ENCODE peak calls at places on chromosomes 7 and 10, in four cellular contexts. B, W, O and K are unnamed samples.

GRCh38 chr10:132940791-132941465 is 1.4 kb downstream of the CFAP46 start:
- DNase-seq in B (no peak), W (no peak), O (no peak), K (no peak)

GRCh38 chr7:1856161-1856965 is 186.3 kb downstream of the ELFN1 start:
- DNase-seq in B (no peak), W (peak; percentile 9), O (peak; percentile 94), K (no peak)

GRCh38 chr10:36671607-36672006 is 453.8 kb upstream of the ANKRD30A start:
- DNase-seq in B (no peak), W (no peak), O (no peak), K (no peak)

GRCh38 chr7:113775401-113775800 is 143.4 kb downstream of the PPP1R3A start:
- DNase-seq in B (no peak), W (no peak), O (no peak), K (no peak)

GRCh38 chr7:22193361-22194016 is 163.5 kb downstream of the RAPGEF5 start:
- DNase-seq in B (no peak), W (peak; percentile 63), O (no peak), K (no peak)

GRCh38 chr10:98582363-98582762 is 135.6 kb upstream of the HPS1 start:
- DNase-seq in B (no peak), W (no peak), O (no peak), K (no peak)

GRCh38 chr7:123748734-123749536 is at the start of gene WASL:
- DNase-seq in B (peak; percentile 81), W (peak; percentile 93), O (peak; percentile 99), K (peak; percentile 41)

GRCh38 chr10:33524966-33525365 is 190.5 kb upstream of the NRP1 start:
- DNase-seq in B (no peak), W (no peak), O (no peak), K (no peak)

GRCh38 chr7:143188994-143189393 is 5.8 kb downstream of the TAS2R39 start:
- DNase-seq in B (no peak), W (no peak), O (no peak), K (no peak)

GRCh38 chr7:82810558-82811259 is 352.0 kb downstream of the PCLO start:
- DNase-seq in B (peak; percentile 18), W (no peak), O (peak; percentile 10), K (no peak)

GRCh38 chr10:28732091-28732490 is 54.8 kb downstream of the BAMBI start:
- DNase-seq in B (no peak), W (no peak), O (peak; percentile 72), K (no peak)

GRCh38 chr7:16926861-16927260 is 45.1 kb upstream of the AGR3 start:
- DNase-seq in B (no peak), W (no peak), O (no peak), K (no peak)

GRCh38 chr10:42973411-42973810 is 103.5 kb upstream of the RET start:
- DNase-seq in B (no peak), W (no peak), O (no peak), K (no peak)

GRCh38 chr10:121848082-121848481 is 79.7 kb downstream of the ATE1 start:
- DNase-seq in B (no peak), W (no peak), O (no peak), K (no peak)

GRCh38 chr10:11425672-11426071 is 185.8 kb downstream of the USP6NL start:
- DNase-seq in B (no peak), W (no peak), O (no peak), K (no peak)

GRCh38 chr10:11429439-11430052 is 181.9 kb downstream of the USP6NL start:
- DNase-seq in B (no peak), W (no peak), O (no peak), K (no peak)

GRCh38 chr10:11424456-11425287 is 186.8 kb downstream of the USP6NL start:
- DNase-seq in B (peak; percentile 39), W (peak; percentile 71), O (peak; percentile 72), K (no peak)

GRCh38 chr10:11430421-11431275 is 180.8 kb downstream of the USP6NL start:
- DNase-seq in B (no peak), W (no peak), O (no peak), K (no peak)

DNA sequence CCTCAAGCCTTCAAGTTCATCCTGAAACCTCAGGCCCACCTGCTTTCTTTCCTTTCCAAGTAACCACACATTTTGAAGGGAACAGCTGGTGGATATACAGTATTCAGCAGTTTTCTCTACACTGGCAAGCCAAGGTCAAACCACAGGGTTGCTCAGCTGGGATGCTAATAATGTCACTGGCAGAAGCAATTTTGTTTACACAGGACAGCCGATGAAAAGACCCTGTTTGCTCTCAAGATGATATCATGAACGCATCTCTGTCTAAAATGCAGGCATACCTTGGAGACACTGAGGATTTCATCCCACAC is 186.2 kb downstream of the USP6NL start:
- DNase-seq in B (no peak), W (no peak), O (no peak), K (no peak)
- TF ChIP-seq NR2C2 in B (no peak), W (no peak), O (no peak), K (no peak)

GRCh38 chr7:351256-351655 is 61.3 kb downstream of the FOXL3 start:
- DNase-seq in B (no peak), W (no peak), O (no peak), K (no peak)
- TF ChIP-seq NR2C2 in B (no peak), W (no peak), O (no peak), K (no peak)

DNA sequence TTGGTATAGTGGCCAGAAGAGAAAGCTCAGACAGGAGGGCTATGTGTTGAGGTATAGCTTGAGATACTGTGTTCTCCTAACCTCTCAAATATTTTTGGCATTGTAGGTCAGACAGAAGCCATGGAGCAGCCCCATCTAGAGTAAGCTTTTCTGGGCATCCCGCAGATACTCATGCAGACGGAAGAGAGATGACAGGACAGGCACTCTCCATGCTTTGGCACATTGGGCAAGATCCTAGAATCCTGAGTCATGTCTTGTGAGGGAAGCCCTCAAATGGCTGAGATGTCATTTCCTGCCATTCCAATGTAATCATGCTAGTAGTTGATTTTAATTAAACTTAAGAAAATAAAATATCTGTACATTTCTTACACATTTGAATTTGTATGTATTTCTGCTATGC is 16.8 kb upstream of the KIF20B start:
- DNase-seq in B (no peak), W (no peak), O (no peak), K (no peak)
- TF ChIP-seq NR2C2 in B (no peak), W (no peak), O (no peak), K (no peak)

GRCh38 chr10:113420057-113420732 is 132.7 kb upstream of the HABP2 start:
- DNase-seq in B (no peak), W (no peak), O (no peak), K (no peak)

GRCh38 chr10:113424984-113425383 is 127.9 kb upstream of the HABP2 start:
- DNase-seq in B (no peak), W (no peak), O (no peak), K (no peak)

GRCh38 chr10:113423877-113424276 is 129.0 kb upstream of the HABP2 start:
- DNase-seq in B (no peak), W (no peak), O (no peak), K (no peak)

GRCh38 chr10:113424304-113424721 is 128.5 kb upstream of the HABP2 start:
- DNase-seq in B (no peak), W (no peak), O (no peak), K (no peak)

GRCh38 chr10:113420733-113421200 is 132.1 kb upstream of the HABP2 start:
- DNase-seq in B (no peak), W (no peak), O (no peak), K (no peak)
- TF ChIP-seq NR2C2 in B (no peak), W (no peak), O (no peak), K (no peak)